ENCODE peak calls at places on chromosomes 11 and 22, in five cellular contexts. H, V, I, N and S are unnamed samples.

GRCh38 chr22:26770624-26771023 is 113.2 kb downstream of the MIAT start:
- DNase-seq in H (no peak), N (no peak), I (no peak), V (no peak), S (no peak)

GRCh38 chr22:42443240-42444059 is 11.2 kb upstream of the NFAM1 start:
- DNase-seq in V (no peak), I (no peak), N (no peak), H (no peak), S (no peak)

GRCh38 chr11:119374632-119375394 is 6.7 kb downstream of the USP2 start:
- DNase-seq in V (no peak), N (no peak), I (no peak), H (no peak), S (no peak)

GRCh38 chr11:76638267-76639197 is 32.0 kb downstream of the LRRC32 start:
- DNase-seq in N (no peak), I (no peak), V (no peak), H (no peak), S (no peak)

GRCh38 chr22:50568626-50569025 is 5.9 kb upstream of the SYCE3 start:
- DNase-seq in I (no peak), H (no peak), V (no peak), N (no peak), S (no peak)

GRCh38 chr22:42635531-42635930 is 4.9 kb downstream of the ATP5MGL start:
- DNase-seq in N (peak), V (no peak), H (peak), I (no peak), S (peak)

GRCh38 chr22:24981066-24981465 is 28.6 kb downstream of the KIAA1671 start:
- DNase-seq in N (no peak), V (no peak), I (no peak), H (no peak), S (no peak)

GRCh38 chr11:79381036-79381435 is 59.8 kb downstream of the TENM4 start:
- DNase-seq in I (no peak), V (no peak), H (no peak), N (no peak), S (no peak)

GRCh38 chr11:9053631-9054030 is 37.8 kb downstream of the SCUBE2 start:
- DNase-seq in N (no peak), I (no peak), V (no peak), H (no peak), S (no peak)

GRCh38 chr11:120482149-120482548 is 29.4 kb upstream of the GRIK4 start:
- DNase-seq in N (no peak), V (no peak), H (no peak), I (no peak), S (no peak)

GRCh38 chr11:132008872-132009271 is 638.5 kb downstream of the NTM start:
- DNase-seq in I (no peak), N (no peak), V (no peak), H (no peak), S (no peak)

GRCh38 chr11:117170210-117170609 is 8.3 kb upstream of the SIDT2 start:
- DNase-seq in N (no peak), I (no peak), H (no peak), V (no peak), S (no peak)

GRCh38 chr11:22349446-22349845 is 11.3 kb downstream of the SLC17A6 start:
- DNase-seq in I (no peak), V (no peak), H (no peak), N (no peak), S (no peak)

GRCh38 chr22:26348810-26349526 is 80.1 kb upstream of the ASPHD2 start:
- DNase-seq in N (no peak), V (no peak), I (no peak), H (no peak), S (no peak)

GRCh38 chr22:39077513-39077840 is 402 bp downstream of the APOBEC3G start:
- DNase-seq in V (no peak), H (no peak), N (no peak), I (no peak), S (no peak)

GRCh38 chr11:107840120-107840479 is 18.5 kb downstream of the SLC35F2 start:
- DNase-seq in V (no peak), N (no peak), I (no peak), H (no peak), S (no peak)

GRCh38 chr11:14184548-14184947 is 174.4 kb downstream of the RRAS2 start:
- DNase-seq in I (no peak), N (no peak), V (no peak), H (no peak), S (no peak)

GRCh38 chr11:74418509-74418895 is 20.3 kb upstream of the PGM2L1 start:
- DNase-seq in N (no peak), I (peak), H (peak), V (no peak), S (peak)

GRCh38 chr11:11391796-11392195 is 38.7 kb upstream of the CSNK2A3 start:
- DNase-seq in N (peak), H (peak), I (peak), V (no peak), S (peak)

GRCh38 chr22:41948142-41948541 is 1.2 kb upstream of the CENPM start:
- DNase-seq in I (no peak), H (no peak), V (no peak), N (no peak), S (no peak)

GRCh38 chr11:123457187-123457770 is 27.2 kb downstream of the GRAMD1B start:
- DNase-seq in H (no peak), I (no peak), N (no peak), V (no peak), S (no peak)

GRCh38 chr11:952406-953385 is 27.0 kb downstream of the AP2A2 start:
- DNase-seq in I (no peak), N (no peak), V (no peak), H (no peak), S (no peak)

GRCh38 chr11:127521413-127521812 is 520.8 kb upstream of the KIRREL3 start:
- DNase-seq in N (peak), H (no peak), V (no peak), I (peak), S (no peak)

GRCh38 chr11:2555376-2555775 is 110.6 kb downstream of the KCNQ1 start:
- DNase-seq in N (no peak), H (no peak), I (no peak), V (no peak), S (no peak)

GRCh38 chr22:48937032-48937639 is 890.5 kb downstream of the BRD1 start:
- DNase-seq in V (no peak), I (no peak), H (no peak), N (no peak), S (no peak)

GRCh38 chr11:131690362-131690761 is 319.9 kb downstream of the NTM start:
- DNase-seq in V (no peak), H (no peak), N (no peak), I (no peak), S (no peak)

GRCh38 chr11:21723681-21724080 is 469.2 kb upstream of the ANO5 start:
- DNase-seq in I (no peak), N (no peak), H (no peak), V (no peak), S (no peak)

GRCh38 chr11:126821832-126822231 is 178.7 kb downstream of the KIRREL3 start:
- DNase-seq in N (no peak), H (no peak), V (no peak), I (no peak), S (no peak)

GRCh38 chr11:132605794-132606570 is 926.3 kb downstream of the OPCML start:
- DNase-seq in H (no peak), I (no peak), V (no peak), N (no peak), S (no peak)

GRCh38 chr22:41288245-41288946 is 2.4 kb upstream of the RANGAP1 start:
- DNase-seq in N (no peak), V (no peak), H (peak), I (no peak), S (peak)

GRCh38 chr11:76153609-76153949 is 52.7 kb downstream of the WNT11 start:
- DNase-seq in H (no peak), N (no peak), I (peak), V (no peak), S (no peak)

GRCh38 chr11:2533642-2534115 is 88.9 kb downstream of the KCNQ1 start:
- DNase-seq in H (peak), V (no peak), N (peak), I (peak), S (peak)

GRCh38 chr11:123671534-123671933 is 17.1 kb upstream of the SCN3B start:
- DNase-seq in H (no peak), N (no peak), V (no peak), I (no peak), S (no peak)

GRCh38 chr11:69874984-69875673 is 55.9 kb upstream of the FGF3 start:
- DNase-seq in N (no peak), I (no peak), V (no peak), H (no peak), S (no peak)

GRCh38 chr11:34656062-34656720 is 35.3 kb downstream of the EHF start:
- DNase-seq in H (no peak), V (no peak), N (no peak), I (no peak), S (no peak)

GRCh38 chr22:30865656-30866055 is 102.9 kb downstream of the MORC2 start:
- DNase-seq in I (no peak), H (no peak), V (no peak), N (no peak), S (no peak)

GRCh38 chr11:61183645-61184044 is 19.7 kb upstream of the PGA3 start:
- DNase-seq in V (no peak), I (no peak), H (no peak), N (no peak), S (no peak)